ENCODE peak calls at places on chromosomes 12 and 14, in nine cellular contexts. O, J, A, D, L, H, Z, P and C are unnamed samples.

GRCh38 chr14:56124296-56124695 is 6.1 kb downstream of the PELI2 start:
- DNase-seq in O (no peak), J (no peak), A (no peak), D (no peak), L (no peak), H (no peak), Z (no peak), P (no peak), C (no peak)

GRCh38 chr14:54440454-54440853 is 720 bp downstream of the CNIH1 start:
- DNase-seq in O (no peak), J (no peak), A (no peak), D (no peak), L (no peak), H (no peak), Z (no peak), P (no peak), C (no peak)

GRCh38 chr14:93643676-93644075 is 144.6 kb downstream of the PRIMA1 start:
- DNase-seq in O (no peak), J (no peak), A (no peak), D (no peak), L (no peak), H (no peak), Z (no peak), P (no peak), C (no peak)

GRCh38 chr12:13425766-13426165 is 229.2 kb downstream of the EMP1 start:
- DNase-seq in O (peak), J (peak), A (no peak), D (no peak), L (no peak), H (no peak), Z (no peak), P (no peak), C (no peak)

GRCh38 chr12:113086249-113087164 is 30.0 kb downstream of the DTX1 start:
- DNase-seq in O (no peak), J (no peak), A (no peak), D (no peak), L (no peak), H (no peak), Z (no peak), P (no peak), C (no peak)

GRCh38 chr14:103078420-103078749 is 5.6 kb upstream of the LBHD2 start:
- DNase-seq in O (peak), J (no peak), A (peak), D (peak), L (peak), H (peak), Z (peak), P (no peak), C (peak)

GRCh38 chr14:52402812-52403526 is 88.9 kb downstream of the PTGER2 start:
- DNase-seq in O (peak), J (no peak), A (no peak), D (no peak), L (no peak), H (no peak), Z (no peak), P (no peak), C (no peak)

GRCh38 chr12:93261505-93262094 is 116.1 kb upstream of the NUDT4 start:
- DNase-seq in O (no peak), J (no peak), A (no peak), D (no peak), L (no peak), H (no peak), Z (no peak), P (no peak), C (no peak)

GRCh38 chr12:9951026-9951652 is 19.0 kb upstream of the CLEC2A start:
- DNase-seq in O (no peak), J (no peak), A (no peak), D (no peak), L (no peak), H (no peak), Z (no peak), P (no peak), C (no peak)

GRCh38 chr12:7832059-7832696 is 40.5 kb downstream of the SLC2A14 start:
- DNase-seq in O (peak), J (no peak), A (no peak), D (peak), L (no peak), H (peak), Z (no peak), P (no peak), C (no peak)

GRCh38 chr12:126191037-126191891 is 1126.0 kb downstream of the AACS start:
- DNase-seq in O (peak), J (no peak), A (no peak), D (no peak), L (no peak), H (no peak), Z (no peak), P (no peak), C (no peak)

GRCh38 chr12:6827437-6827894 is 741 bp upstream of the P3H3 start:
- DNase-seq in O (peak), J (no peak), A (no peak), D (peak), L (peak), H (peak), Z (peak), P (no peak), C (peak)

GRCh38 chr14:94381149-94382030 is 7.0 kb downstream of the SERPINA1 start:
- DNase-seq in O (no peak), J (no peak), A (no peak), D (no peak), L (no peak), H (no peak), Z (no peak), P (no peak), C (no peak)

GRCh38 chr14:24695265-24696241 is 61.6 kb upstream of the GZMB start:
- DNase-seq in O (no peak), J (no peak), A (no peak), D (no peak), L (no peak), H (no peak), Z (no peak), P (no peak), C (no peak)

GRCh38 chr14:36942522-36943245 is 229.7 kb downstream of the SLC25A21 start:
- DNase-seq in O (peak), J (no peak), A (no peak), D (no peak), L (no peak), H (no peak), Z (no peak), P (no peak), C (no peak)

GRCh38 chr12:6212086-6212485 is 11.9 kb downstream of the CD9 start:
- DNase-seq in O (no peak), J (no peak), A (no peak), D (no peak), L (no peak), H (no peak), Z (no peak), P (no peak), C (no peak)

GRCh38 chr12:95337176-95337575 is 119.6 kb downstream of the VEZT start:
- DNase-seq in O (peak), J (no peak), A (no peak), D (no peak), L (no peak), H (no peak), Z (no peak), P (no peak), C (no peak)

GRCh38 chr14:23364164-23364571 is 804 bp downstream of the EFS start:
- DNase-seq in O (no peak), J (no peak), A (no peak), D (no peak), L (no peak), H (no peak), Z (no peak), P (no peak), C (no peak)

GRCh38 chr12:91604897-91605296 is 422.3 kb upstream of the DCN start:
- DNase-seq in O (no peak), J (no peak), A (no peak), D (no peak), L (no peak), H (no peak), Z (no peak), P (no peak), C (no peak)

GRCh38 chr14:87067597-87067996 is 925.4 kb downstream of the GALC start:
- DNase-seq in O (no peak), J (no peak), A (no peak), D (no peak), L (no peak), H (no peak), Z (no peak), P (no peak), C (no peak)

GRCh38 chr14:53999061-53999488 is 42.5 kb upstream of the BMP4 start:
- DNase-seq in O (peak), J (peak), A (no peak), D (peak), L (no peak), H (no peak), Z (no peak), P (no peak), C (no peak)

GRCh38 chr12:97701901-97702300 is 239.3 kb downstream of the RMST start:
- DNase-seq in O (no peak), J (no peak), A (no peak), D (no peak), L (no peak), H (no peak), Z (no peak), P (no peak), C (no peak)

GRCh38 chr14:91752956-91753355 is 21.1 kb upstream of the CATSPERB start:
- DNase-seq in O (no peak), J (no peak), A (no peak), D (no peak), L (no peak), H (no peak), Z (no peak), P (no peak), C (no peak)